ENCODE peak calls at places on chromosomes 2 and 18, in six cellular contexts. One of them, this sample, is unnamed.
A peak's percentile ranks its signal among the peaks of the same experiment; 100 is the strongest.

GRCh38 chr18:68797901-68798300 is at the start of gene CCDC102B:
- DNase-seq in upper lobe of right lung: no peak
- DNase-seq in GM23248: peak; percentile 18
- DNase-seq in naive thymus-derived CD4-positive, alpha-beta T cell: no peak
- DNase-seq in hepatocyte: peak; percentile 35
- DNase-seq in prostate gland: no peak
- DNase-seq in this sample: no peak

GRCh38 chr2:174048238-174048637 is 83.1 kb upstream of the SP3 start:
- DNase-seq in hepatocyte: no peak
- DNase-seq in GM23248: no peak
- DNase-seq in naive thymus-derived CD4-positive, alpha-beta T cell: no peak
- DNase-seq in prostate gland: no peak
- DNase-seq in upper lobe of right lung: no peak
- DNase-seq in this sample: no peak

GRCh38 chr2:111975053-111975552 is 76.7 kb downstream of the MERTK start:
- DNase-seq in prostate gland: no peak
- DNase-seq in upper lobe of right lung: no peak
- DNase-seq in hepatocyte: peak; percentile 59
- DNase-seq in GM23248: peak; percentile 90
- DNase-seq in naive thymus-derived CD4-positive, alpha-beta T cell: no peak
- DNase-seq in this sample: no peak

GRCh38 chr2:157487271-157487610 is 43.4 kb upstream of the CYTIP start:
- DNase-seq in upper lobe of right lung: no peak
- DNase-seq in naive thymus-derived CD4-positive, alpha-beta T cell: no peak
- DNase-seq in GM23248: no peak
- DNase-seq in prostate gland: no peak
- DNase-seq in hepatocyte: no peak
- DNase-seq in this sample: no peak

GRCh38 chr2:46036929-46037328 is 260.3 kb upstream of the EPAS1 start:
- DNase-seq in naive thymus-derived CD4-positive, alpha-beta T cell: no peak
- DNase-seq in GM23248: peak; percentile 85
- DNase-seq in prostate gland: no peak
- DNase-seq in hepatocyte: peak; percentile 23
- DNase-seq in upper lobe of right lung: no peak
- DNase-seq in this sample: no peak

GRCh38 chr2:42274872-42275271 is 86.1 kb downstream of the COX7A2L start:
- DNase-seq in hepatocyte: no peak
- DNase-seq in prostate gland: no peak
- DNase-seq in GM23248: no peak
- DNase-seq in upper lobe of right lung: no peak
- DNase-seq in naive thymus-derived CD4-positive, alpha-beta T cell: no peak
- DNase-seq in this sample: no peak

GRCh38 chr18:43758734-43759133 is 481.4 kb upstream of the SYT4 start:
- DNase-seq in hepatocyte: no peak
- DNase-seq in GM23248: no peak
- DNase-seq in naive thymus-derived CD4-positive, alpha-beta T cell: no peak
- DNase-seq in prostate gland: no peak
- DNase-seq in upper lobe of right lung: no peak
- DNase-seq in this sample: no peak

GRCh38 chr18:4544131-4544530 is 89.0 kb upstream of the DLGAP1 start:
- DNase-seq in naive thymus-derived CD4-positive, alpha-beta T cell: no peak
- DNase-seq in GM23248: peak; percentile 2
- DNase-seq in hepatocyte: peak; percentile 11
- DNase-seq in prostate gland: no peak
- DNase-seq in upper lobe of right lung: no peak
- DNase-seq in this sample: no peak

GRCh38 chr2:202249864-202250263 is 11.5 kb upstream of the SUMO1 start:
- DNase-seq in hepatocyte: no peak
- DNase-seq in prostate gland: no peak
- DNase-seq in naive thymus-derived CD4-positive, alpha-beta T cell: no peak
- DNase-seq in upper lobe of right lung: no peak
- DNase-seq in GM23248: no peak
- DNase-seq in this sample: no peak

GRCh38 chr2:50963734-50964133 is 68.2 kb downstream of the NRXN1 start:
- DNase-seq in GM23248: no peak
- DNase-seq in upper lobe of right lung: no peak
- DNase-seq in hepatocyte: no peak
- DNase-seq in prostate gland: no peak
- DNase-seq in naive thymus-derived CD4-positive, alpha-beta T cell: no peak
- DNase-seq in this sample: no peak

GRCh38 chr2:18379869-18380268 is 180.6 kb downstream of the RDH14 start:
- DNase-seq in upper lobe of right lung: no peak
- DNase-seq in naive thymus-derived CD4-positive, alpha-beta T cell: no peak
- DNase-seq in hepatocyte: no peak
- DNase-seq in prostate gland: no peak
- DNase-seq in GM23248: no peak
- DNase-seq in this sample: no peak

GRCh38 chr2:233061007-233061590 is 957 bp downstream of the INPP5D start:
- DNase-seq in prostate gland: no peak
- DNase-seq in GM23248: no peak
- DNase-seq in hepatocyte: no peak
- DNase-seq in naive thymus-derived CD4-positive, alpha-beta T cell: no peak
- DNase-seq in upper lobe of right lung: peak; percentile 55
- DNase-seq in this sample: no peak

GRCh38 chr2:14626873-14627272 is 5.6 kb upstream of the LRATD1 start:
- DNase-seq in hepatocyte: peak; percentile 12
- DNase-seq in prostate gland: no peak
- DNase-seq in upper lobe of right lung: peak; percentile 61
- DNase-seq in GM23248: no peak
- DNase-seq in naive thymus-derived CD4-positive, alpha-beta T cell: no peak
- DNase-seq in this sample: no peak

GRCh38 chr2:68831688-68832087 is 39.5 kb downstream of the BMP10 start:
- DNase-seq in hepatocyte: no peak
- DNase-seq in GM23248: peak; percentile 63
- DNase-seq in upper lobe of right lung: no peak
- DNase-seq in prostate gland: no peak
- DNase-seq in naive thymus-derived CD4-positive, alpha-beta T cell: no peak
- DNase-seq in this sample: no peak

GRCh38 chr2:226909131-226909530 is 73.3 kb downstream of the RHBDD1 start:
- DNase-seq in naive thymus-derived CD4-positive, alpha-beta T cell: no peak
- DNase-seq in prostate gland: no peak
- DNase-seq in GM23248: no peak
- DNase-seq in hepatocyte: no peak
- DNase-seq in upper lobe of right lung: no peak
- DNase-seq in this sample: no peak

GRCh38 chr18:55287146-55287806 is 300.7 kb downstream of the TCF4 start:
- DNase-seq in prostate gland: no peak
- DNase-seq in naive thymus-derived CD4-positive, alpha-beta T cell: no peak
- DNase-seq in GM23248: peak; percentile 53
- DNase-seq in upper lobe of right lung: no peak
- DNase-seq in hepatocyte: no peak
- DNase-seq in this sample: no peak

GRCh38 chr2:180376076-180376475 is 369.0 kb upstream of the CWC22 start:
- DNase-seq in prostate gland: no peak
- DNase-seq in upper lobe of right lung: no peak
- DNase-seq in hepatocyte: no peak
- DNase-seq in naive thymus-derived CD4-positive, alpha-beta T cell: no peak
- DNase-seq in GM23248: no peak
- DNase-seq in this sample: no peak

GRCh38 chr2:63893163-63893562 is 51.5 kb downstream of the UGP2 start:
- DNase-seq in upper lobe of right lung: no peak
- DNase-seq in prostate gland: no peak
- DNase-seq in naive thymus-derived CD4-positive, alpha-beta T cell: no peak
- DNase-seq in hepatocyte: no peak
- DNase-seq in GM23248: no peak
- DNase-seq in this sample: no peak

GRCh38 chr18:48621815-48622555 is 83.2 kb downstream of the CTIF start:
- DNase-seq in prostate gland: no peak
- DNase-seq in hepatocyte: no peak
- DNase-seq in naive thymus-derived CD4-positive, alpha-beta T cell: no peak
- DNase-seq in upper lobe of right lung: no peak
- DNase-seq in GM23248: no peak
- DNase-seq in this sample: no peak

GRCh38 chr2:237536083-237536415 is 30.3 kb upstream of the PRLH start:
- DNase-seq in GM23248: no peak
- DNase-seq in naive thymus-derived CD4-positive, alpha-beta T cell: no peak
- DNase-seq in prostate gland: no peak
- DNase-seq in hepatocyte: no peak
- DNase-seq in upper lobe of right lung: no peak
- DNase-seq in this sample: no peak

GRCh38 chr2:4110273-4110672 is 406.9 kb downstream of the DCDC2C start:
- DNase-seq in hepatocyte: no peak
- DNase-seq in GM23248: no peak
- DNase-seq in naive thymus-derived CD4-positive, alpha-beta T cell: no peak
- DNase-seq in upper lobe of right lung: no peak
- DNase-seq in prostate gland: no peak
- DNase-seq in this sample: no peak

GRCh38 chr18:55500316-55501086 is 87.5 kb downstream of the TCF4 start:
- DNase-seq in prostate gland: no peak
- DNase-seq in GM23248: peak; percentile 89
- DNase-seq in upper lobe of right lung: no peak
- DNase-seq in hepatocyte: no peak
- DNase-seq in naive thymus-derived CD4-positive, alpha-beta T cell: no peak
- DNase-seq in this sample: no peak

GRCh38 chr2:148650881-148651280 is 6.3 kb downstream of the EPC2 start:
- DNase-seq in GM23248: no peak
- DNase-seq in naive thymus-derived CD4-positive, alpha-beta T cell: no peak
- DNase-seq in upper lobe of right lung: no peak
- DNase-seq in hepatocyte: no peak
- DNase-seq in prostate gland: no peak
- DNase-seq in this sample: no peak
- H3K4me1 ChIP-seq in GM23248: peaks cover 5% of the 10 kb centered on the region
- H3K4me1 ChIP-seq in naive thymus-derived CD4-positive, alpha-beta T cell: peaks cover 69% of the 10 kb centered on the region
- H3K4me1 ChIP-seq in upper lobe of right lung: peaks cover 53% of the 10 kb centered on the region
- H3K4me1 ChIP-seq in hepatocyte: peaks cover 4% of the 10 kb centered on the region
- H3K4me1 ChIP-seq in prostate gland: no peaks in the 10 kb centered on the region
- H3K4me1 ChIP-seq in this sample: peaks cover 5% of the 10 kb centered on the region

GRCh38 chr2:33135645-33136044 is 188.9 kb downstream of the LTBP1 start:
- DNase-seq in naive thymus-derived CD4-positive, alpha-beta T cell: no peak
- DNase-seq in GM23248: peak; percentile 70
- DNase-seq in hepatocyte: no peak
- DNase-seq in upper lobe of right lung: no peak
- DNase-seq in prostate gland: no peak
- DNase-seq in this sample: no peak

GRCh38 chr2:33133436-33133835 is 186.7 kb downstream of the LTBP1 start:
- DNase-seq in GM23248: no peak
- DNase-seq in hepatocyte: no peak
- DNase-seq in naive thymus-derived CD4-positive, alpha-beta T cell: no peak
- DNase-seq in upper lobe of right lung: no peak
- DNase-seq in prostate gland: no peak
- DNase-seq in this sample: peak; percentile 41

GRCh38 chr2:33134764-33135560 is 188.2 kb downstream of the LTBP1 start:
- DNase-seq in GM23248: peak; percentile 60
- DNase-seq in upper lobe of right lung: no peak
- DNase-seq in naive thymus-derived CD4-positive, alpha-beta T cell: no peak
- DNase-seq in hepatocyte: no peak
- DNase-seq in prostate gland: no peak
- DNase-seq in this sample: peak; percentile 17

GRCh38 chr2:33136056-33136455 is 189.3 kb downstream of the LTBP1 start:
- DNase-seq in hepatocyte: no peak
- DNase-seq in naive thymus-derived CD4-positive, alpha-beta T cell: no peak
- DNase-seq in upper lobe of right lung: no peak
- DNase-seq in prostate gland: no peak
- DNase-seq in GM23248: peak; percentile 43
- DNase-seq in this sample: no peak

DNA sequence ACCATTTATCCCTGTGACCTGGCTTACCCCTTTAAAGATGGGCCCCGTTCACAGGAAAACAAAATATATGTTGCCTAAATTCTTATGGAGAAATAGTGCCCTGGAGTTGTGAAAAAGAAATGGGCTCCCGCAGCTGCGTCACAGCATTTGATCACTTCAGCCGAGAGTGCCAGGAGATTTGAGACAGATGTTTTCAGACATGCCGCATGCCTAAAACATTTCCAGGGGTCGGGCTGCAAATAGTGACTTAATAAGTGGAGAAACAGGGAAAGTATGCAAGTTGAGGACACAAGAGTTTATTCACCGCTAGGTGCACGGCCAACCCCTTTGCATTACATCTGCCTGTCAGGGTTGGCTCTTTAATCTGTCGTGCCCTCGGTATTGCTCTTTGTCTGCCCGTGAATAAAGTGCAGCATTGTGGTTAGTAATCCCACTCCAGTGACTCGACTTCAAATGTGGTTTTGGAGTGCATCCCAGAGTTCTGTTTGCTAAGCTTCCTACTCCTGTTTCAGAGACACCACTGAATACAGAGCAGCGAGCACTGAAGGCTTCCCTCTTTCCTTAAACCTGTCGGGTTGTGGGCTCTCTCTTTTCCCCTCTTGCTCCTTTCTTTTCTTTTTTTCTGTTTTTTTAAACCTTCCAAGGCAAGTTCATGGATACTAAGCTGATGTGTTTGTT is 187.5 kb downstream of the LTBP1 start:
- DNase-seq in prostate gland: peak; percentile 72
- DNase-seq in hepatocyte: peak; percentile 66
- DNase-seq in naive thymus-derived CD4-positive, alpha-beta T cell: no peak
- DNase-seq in GM23248: peak; percentile 97
- DNase-seq in upper lobe of right lung: no peak
- DNase-seq in this sample: peak; percentile 68
- H3K4me3 ChIP-seq in prostate gland: peak overlapping the region; percentile 20
- H3K4me3 ChIP-seq in hepatocyte: no peak overlapping the region
- H3K4me3 ChIP-seq in naive thymus-derived CD4-positive, alpha-beta T cell: no peak overlapping the region
- H3K4me3 ChIP-seq in GM23248: peak overlapping the region; percentile 95
- H3K4me3 ChIP-seq in upper lobe of right lung: peak overlapping the region; percentile 39
- H3K4me3 ChIP-seq in this sample: peak overlapping the region; percentile 58

DNA sequence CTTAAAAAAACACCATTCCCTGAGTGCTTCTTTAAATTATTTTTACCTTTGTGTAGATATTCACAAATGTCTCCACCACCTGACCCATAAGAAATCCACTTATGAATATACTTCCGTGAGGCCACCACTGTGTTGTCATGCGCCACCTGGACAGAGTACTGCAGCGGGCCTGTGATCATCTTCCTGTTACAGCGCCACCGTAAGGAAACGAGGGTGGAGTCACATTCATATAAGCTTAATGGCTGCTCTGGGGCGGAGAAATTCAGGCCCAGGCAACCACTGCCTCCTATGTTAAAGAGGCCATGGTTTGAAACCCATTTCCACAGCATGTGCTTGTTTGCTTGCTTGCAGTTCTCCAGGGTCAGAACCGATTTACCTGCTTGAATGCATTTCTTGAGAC is 17.7 kb downstream of the PLA2R1 start:
- DNase-seq in prostate gland: no peak
- DNase-seq in upper lobe of right lung: no peak
- DNase-seq in hepatocyte: no peak
- DNase-seq in naive thymus-derived CD4-positive, alpha-beta T cell: no peak
- DNase-seq in GM23248: no peak
- DNase-seq in this sample: no peak
- H3K4me1 ChIP-seq in prostate gland: no peaks in the 10 kb centered on the region
- H3K4me1 ChIP-seq in upper lobe of right lung: peaks cover 3% of the 10 kb centered on the region
- H3K4me1 ChIP-seq in hepatocyte: no peaks in the 10 kb centered on the region
- H3K4me1 ChIP-seq in naive thymus-derived CD4-positive, alpha-beta T cell: no peaks in the 10 kb centered on the region
- H3K4me1 ChIP-seq in GM23248: no peaks in the 10 kb centered on the region
- H3K4me1 ChIP-seq in this sample: no peaks in the 10 kb centered on the region

DNA sequence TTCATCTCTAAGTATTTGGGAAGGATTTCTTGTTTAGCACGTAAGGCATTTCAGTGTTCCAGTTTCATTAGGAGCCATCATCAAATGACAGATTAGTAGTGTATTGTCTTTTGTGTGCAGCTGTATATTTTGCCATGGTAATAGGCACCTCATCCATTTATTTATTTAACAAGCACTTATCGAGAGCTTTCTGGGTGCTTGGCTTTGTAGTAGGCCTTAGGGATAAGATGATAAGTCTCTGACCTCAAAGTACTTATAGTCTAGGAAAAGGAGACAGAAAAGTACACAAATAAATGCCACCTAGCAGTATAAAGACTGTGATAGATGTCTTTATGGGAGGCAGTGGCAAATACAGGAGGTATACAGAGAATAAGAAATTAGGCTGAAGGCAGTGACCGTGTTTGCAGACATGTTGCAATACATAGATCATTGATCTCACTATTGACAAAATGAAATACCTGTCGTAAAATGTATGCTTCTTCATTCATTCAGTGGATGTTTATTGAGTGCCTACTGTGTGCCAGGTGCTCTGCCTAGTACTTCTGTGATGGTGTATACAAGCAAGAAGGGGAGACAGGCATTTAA is 265.9 kb downstream of the SETBP1 start:
- DNase-seq in hepatocyte: no peak
- DNase-seq in naive thymus-derived CD4-positive, alpha-beta T cell: no peak
- DNase-seq in prostate gland: no peak
- DNase-seq in GM23248: no peak
- DNase-seq in upper lobe of right lung: no peak
- DNase-seq in this sample: no peak
- H3K4me3 ChIP-seq in hepatocyte: no peak overlapping the region
- H3K4me3 ChIP-seq in naive thymus-derived CD4-positive, alpha-beta T cell: no peak overlapping the region
- H3K4me3 ChIP-seq in prostate gland: no peak overlapping the region
- H3K4me3 ChIP-seq in GM23248: no peak overlapping the region
- H3K4me3 ChIP-seq in upper lobe of right lung: no peak overlapping the region
- H3K4me3 ChIP-seq in this sample: no peak overlapping the region

This sample was measured in right cardiac atrium.